ENCODE peak calls at places on chromosome 10, in five cellular contexts. D is fibroblast of mammary gland, W is heart right ventricle, M is brain microvascular endothelial cell, J is cardiac muscle cell. Q is an unnamed sample.

GRCh38 chr10:9709849-9710248 is 1307.8 kb upstream of the CELF2 start:
- DNase-seq in D (no peak), W (no peak), M (no peak), J (no peak), Q (no peak)

GRCh38 chr10:43410345-43410744 is 1.4 kb upstream of the HNRNPF start:
- DNase-seq in D (no peak), W (no peak), M (no peak), J (no peak), Q (no peak)

GRCh38 chr10:127867805-127868204 is 24.9 kb downstream of the CLRN3 start:
- DNase-seq in D (no peak), W (no peak), M (no peak), J (no peak), Q (no peak)

GRCh38 chr10:33257439-33257838 is 77.0 kb downstream of the NRP1 start:
- DNase-seq in D (no peak), W (no peak), M (no peak), J (no peak), Q (no peak)

GRCh38 chr10:117543245-117543998 is 876 bp downstream of the EMX2 start:
- DNase-seq in D (no peak), W (no peak), M (peak), J (no peak), Q (peak)

GRCh38 chr10:76946268-76946667 is 691.3 kb downstream of the KCNMA1 start:
- DNase-seq in D (peak), W (no peak), M (peak), J (no peak), Q (peak)

GRCh38 chr10:30510184-30510931 is 76.4 kb downstream of the MAP3K8 start:
- DNase-seq in D (peak), W (no peak), M (peak), J (no peak), Q (peak)

GRCh38 chr10:59290448-59290847 is 71.9 kb downstream of the FAM13C start:
- DNase-seq in D (no peak), W (no peak), M (no peak), J (no peak), Q (no peak)

GRCh38 chr10:112735041-112735690 is 214.9 kb upstream of the TCF7L2 start:
- DNase-seq in D (peak), W (no peak), M (no peak), J (no peak), Q (peak)

GRCh38 chr10:99843310-99843709 is 60.9 kb downstream of the ABCC2 start:
- DNase-seq in D (peak), W (no peak), M (no peak), J (no peak), Q (no peak)

GRCh38 chr10:88978463-88978862 is 12.1 kb upstream of the FAS start:
- DNase-seq in D (no peak), W (no peak), M (no peak), J (no peak), Q (no peak)

GRCh38 chr10:132862485-132863420 is 76.8 kb upstream of the NKX6-2 start:
- DNase-seq in D (no peak), W (peak), M (no peak), J (no peak), Q (no peak)

GRCh38 chr10:11150876-11151275 is 133.2 kb downstream of the CELF2 start:
- DNase-seq in D (no peak), W (no peak), M (no peak), J (no peak), Q (no peak)

GRCh38 chr10:84204122-84204521 is 9.8 kb downstream of the CDHR1 start:
- DNase-seq in D (no peak), W (no peak), M (no peak), J (no peak), Q (no peak)

GRCh38 chr10:31759816-31760626 is 168.6 kb downstream of the ARHGAP12 start:
- DNase-seq in D (peak), W (peak), M (peak), J (peak), Q (peak)

GRCh38 chr10:125212150-125212809 is 51.9 kb upstream of the CTBP2 start:
- DNase-seq in D (no peak), W (no peak), M (no peak), J (no peak), Q (no peak)

GRCh38 chr10:51743146-51743545 is 43.8 kb upstream of the CSTF2T start:
- DNase-seq in D (peak), W (no peak), M (no peak), J (no peak), Q (no peak)

GRCh38 chr10:57982091-57982490 is 285.6 kb downstream of the IPMK start:
- DNase-seq in D (no peak), W (no peak), M (no peak), J (no peak), Q (no peak)

GRCh38 chr10:111360260-111360925 is 283.6 kb downstream of the ADRA2A start:
- DNase-seq in D (peak), W (no peak), M (no peak), J (peak), Q (no peak)
- TF ChIP-seq CTCF in D (peak), W (peak), M (peak), J (no peak), Q (peak)

GRCh38 chr10:21173964-21174669 is 277.0 kb upstream of the NEBL start:
- DNase-seq in D (no peak), W (peak), M (no peak), J (peak), Q (no peak)

GRCh38 chr10:21171197-21171935 is 274.3 kb upstream of the NEBL start:
- DNase-seq in D (peak), W (no peak), M (no peak), J (no peak), Q (no peak)

GRCh38 chr10:21171936-21172773 is 275.0 kb upstream of the NEBL start:
- DNase-seq in D (no peak), W (no peak), M (no peak), J (no peak), Q (no peak)

GRCh38 chr10:21173433-21173963 is 276.4 kb upstream of the NEBL start:
- DNase-seq in D (no peak), W (no peak), M (no peak), J (peak), Q (no peak)

GRCh38 chr10:21172774-21173432 is 275.8 kb upstream of the NEBL start:
- DNase-seq in D (no peak), W (peak), M (no peak), J (peak), Q (peak)
- H3K4me3 ChIP-seq in D (peak), W (peak), M (peak), J (peak), Q (peak)

DNA sequence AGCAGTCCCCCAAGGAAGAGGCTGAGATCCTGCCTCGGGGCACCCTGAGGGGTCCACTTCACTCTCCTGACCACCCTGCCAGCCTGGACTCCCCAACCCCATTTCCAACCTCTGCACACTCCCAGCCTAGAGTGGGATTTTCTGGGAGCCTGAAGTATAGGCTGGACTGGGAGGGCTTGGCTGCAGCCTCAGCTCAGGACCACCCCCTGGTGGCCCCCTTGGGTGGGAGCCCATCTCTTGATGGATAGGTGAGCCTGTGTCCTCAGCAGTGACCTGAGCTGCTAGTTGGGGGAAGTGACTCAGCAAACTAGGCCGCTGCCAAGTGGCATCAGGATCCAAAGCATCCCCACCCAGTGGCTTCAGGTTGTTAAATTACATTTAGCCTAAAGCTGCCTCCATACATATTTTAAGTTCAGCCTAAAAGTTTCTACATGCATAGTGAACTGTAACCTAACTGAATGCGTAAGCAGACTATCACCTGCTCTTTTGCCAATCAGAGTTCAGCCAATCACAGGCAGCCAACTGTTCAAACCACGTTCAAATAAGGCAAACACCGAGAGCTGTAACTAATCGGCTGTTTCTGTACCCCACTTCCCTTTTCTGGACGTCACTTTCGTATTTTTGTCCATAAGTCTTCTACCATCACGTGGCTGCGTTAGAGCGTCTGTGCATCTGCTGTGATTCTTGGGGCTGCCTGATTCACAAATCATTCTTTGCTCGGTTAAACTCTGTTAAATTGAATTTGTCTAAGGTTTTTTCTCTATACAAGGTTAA is 144.0 kb downstream of the PLPP4 start:
- DNase-seq in D (no peak), W (no peak), M (no peak), J (peak), Q (no peak)
- TF ChIP-seq CTCF in D (no peak), W (no peak), M (peak), J (peak), Q (peak)

GRCh38 chr10:26211781-26212444 is 4.7 kb upstream of the GAD2 start:
- DNase-seq in D (no peak), W (no peak), M (no peak), J (no peak), Q (no peak)
- H3K4me3 ChIP-seq in D (no peak), W (no peak), M (no peak), J (no peak), Q (no peak)

GRCh38 chr10:109018892-109019507 is 904.3 kb downstream of the XPNPEP1 start:
- DNase-seq in D (peak), W (no peak), M (no peak), J (no peak), Q (no peak)
- TF ChIP-seq CTCF in D (peak), W (peak), M (peak), J (no peak), Q (no peak)

GRCh38 chr10:90306187-90306586 is 551.7 kb downstream of the HTR7 start:
- DNase-seq in D (peak), W (no peak), M (peak), J (no peak), Q (peak)
- H3K4me3 ChIP-seq in D (no peak), W (no peak), M (no peak), J (no peak), Q (no peak)

DNA sequence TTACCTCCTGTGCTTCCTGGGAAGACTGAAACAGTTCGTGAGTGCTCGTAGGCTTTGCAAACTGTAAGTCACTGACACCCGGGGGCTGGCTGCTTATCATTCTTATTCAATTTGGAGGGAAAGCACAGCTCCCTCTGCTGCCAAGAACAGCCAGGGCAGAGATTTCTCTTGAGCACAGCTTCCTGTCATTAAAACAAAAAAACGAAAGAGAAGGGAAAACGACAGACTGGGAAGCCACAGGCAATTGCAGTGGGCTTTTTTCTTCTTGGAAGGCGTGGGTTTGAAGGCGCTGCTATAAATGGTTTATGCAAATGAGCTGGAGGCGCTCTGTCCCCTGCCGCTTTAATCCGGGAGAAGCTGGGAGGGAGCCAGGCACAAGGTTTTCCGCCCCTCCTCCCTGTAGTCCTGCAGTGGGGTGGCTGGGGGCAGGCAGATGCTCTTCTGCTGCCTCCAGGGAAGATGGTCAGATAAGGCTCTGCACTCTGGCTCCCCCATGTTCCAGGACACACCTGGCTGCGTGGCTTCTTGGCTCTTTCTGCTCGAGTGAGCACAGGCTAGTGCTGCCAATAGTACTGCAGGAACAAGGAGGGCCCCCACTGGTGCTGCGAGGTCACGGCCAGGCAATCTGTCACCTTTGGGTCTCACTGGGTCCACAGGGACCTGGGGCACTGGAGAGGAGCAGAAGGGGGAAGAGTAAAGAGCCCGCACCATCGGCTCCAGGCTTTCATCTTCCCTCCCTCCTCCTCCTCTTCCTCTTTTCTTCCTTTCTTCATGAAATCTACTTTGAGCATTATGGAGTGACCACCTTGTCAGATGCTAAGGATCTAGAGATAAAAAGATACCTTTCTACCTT is 49.5 kb downstream of the NEURL1 start:
- DNase-seq in D (peak), W (no peak), M (peak), J (peak), Q (peak)
- TF ChIP-seq CTCF in D (peak), W (peak), M (peak), J (peak), Q (peak)

Q was measured in foreskin fibroblast.